ENCODE peak calls at places on chromosome 10, in ten cellular contexts. B is epithelial cell of esophagus, G is SK-N-SH, H is right atrium auricular region, O is lower lobe of right lung, A is fibroblast of pulmonary artery, S is BJ, T is cardiac fibroblast, V is bronchial epithelial cell, K is IMR-90. I is an unnamed sample.

GRCh38 chr10:92573091-92573797 is 649 bp downstream of the IDE start:
- DNase-seq in B (peak), G (peak), H (no peak), O (no peak), A (peak), S (no peak), T (peak), V (peak), K (peak), I (no peak)

GRCh38 chr10:120606051-120606764 is 149.2 kb downstream of the PLPP4 start:
- DNase-seq in B (no peak), G (no peak), H (no peak), O (no peak), A (no peak), S (no peak), T (no peak), V (no peak), K (no peak), I (no peak)

GRCh38 chr10:73424478-73424877 is 8.9 kb downstream of the MSS51 start:
- DNase-seq in B (peak), G (peak), H (no peak), O (no peak), A (no peak), S (no peak), T (no peak), V (peak), K (no peak), I (no peak)

GRCh38 chr10:102615361-102615760 is 28.9 kb upstream of the TRIM8 start:
- DNase-seq in B (no peak), G (peak), H (no peak), O (peak), A (no peak), S (no peak), T (no peak), V (no peak), K (no peak), I (no peak)

GRCh38 chr10:75023074-75023473 is 88.4 kb upstream of the SAMD8 start:
- DNase-seq in B (no peak), G (no peak), H (no peak), O (no peak), A (no peak), S (no peak), T (no peak), V (no peak), K (no peak), I (no peak)

GRCh38 chr10:14355750-14356149 is 25.0 kb upstream of the FRMD4A start:
- DNase-seq in B (no peak), G (no peak), H (no peak), O (no peak), A (no peak), S (no peak), T (no peak), V (no peak), K (no peak), I (no peak)

GRCh38 chr10:95472304-95473088 is 88.7 kb downstream of the SORBS1 start:
- DNase-seq in B (no peak), G (no peak), H (no peak), O (no peak), A (no peak), S (no peak), T (no peak), V (no peak), K (no peak), I (no peak)

GRCh38 chr10:78703581-78703980 is 365.2 kb upstream of the ZMIZ1 start:
- DNase-seq in B (no peak), G (peak), H (no peak), O (no peak), A (peak), S (peak), T (peak), V (no peak), K (peak), I (no peak)

GRCh38 chr10:107031981-107032699 is 132.4 kb downstream of the SORCS1 start:
- DNase-seq in B (no peak), G (peak), H (no peak), O (no peak), A (no peak), S (no peak), T (no peak), V (peak), K (no peak), I (peak)

GRCh38 chr10:133166828-133167692 is 7.0 kb downstream of the KNDC1 start:
- DNase-seq in B (no peak), G (no peak), H (no peak), O (peak), A (no peak), S (no peak), T (no peak), V (no peak), K (no peak), I (no peak)

GRCh38 chr10:78774614-78774998 is 294.2 kb upstream of the ZMIZ1 start:
- DNase-seq in B (peak), G (no peak), H (no peak), O (no peak), A (no peak), S (no peak), T (peak), V (peak), K (no peak), I (no peak)

GRCh38 chr10:78756604-78757442 is 311.9 kb upstream of the ZMIZ1 start:
- DNase-seq in B (peak), G (no peak), H (peak), O (peak), A (peak), S (peak), T (peak), V (peak), K (peak), I (peak)

GRCh38 chr10:22491480-22491879 is 146.2 kb downstream of the SPAG6 start:
- DNase-seq in B (no peak), G (no peak), H (no peak), O (no peak), A (no peak), S (no peak), T (no peak), V (no peak), K (no peak), I (no peak)

GRCh38 chr10:88254091-88254490 is 329.0 kb downstream of the RNLS start:
- DNase-seq in B (peak), G (no peak), H (no peak), O (no peak), A (peak), S (peak), T (peak), V (peak), K (peak), I (peak)

GRCh38 chr10:73785221-73785720 is at the start of gene ZSWIM8:
- DNase-seq in B (peak), G (peak), H (peak), O (peak), A (peak), S (peak), T (peak), V (peak), K (peak), I (peak)

GRCh38 chr10:29446327-29446726 is 157.5 kb downstream of the LYZL1 start:
- DNase-seq in B (no peak), G (no peak), H (no peak), O (no peak), A (peak), S (no peak), T (peak), V (no peak), K (peak), I (no peak)

GRCh38 chr10:131905603-131906268 is 4.9 kb downstream of the PPP2R2D start:
- DNase-seq in B (no peak), G (no peak), H (no peak), O (no peak), A (no peak), S (no peak), T (no peak), V (no peak), K (no peak), I (no peak)

GRCh38 chr10:78582540-78582939 is 486.2 kb upstream of the ZMIZ1 start:
- DNase-seq in B (no peak), G (no peak), H (no peak), O (no peak), A (no peak), S (no peak), T (no peak), V (no peak), K (no peak), I (no peak)

GRCh38 chr10:113544392-113544791 is 8.5 kb upstream of the HABP2 start:
- DNase-seq in B (no peak), G (no peak), H (no peak), O (no peak), A (no peak), S (no peak), T (no peak), V (no peak), K (no peak), I (no peak)

GRCh38 chr10:59694936-59695335 is 14.7 kb downstream of the SLC16A9 start:
- DNase-seq in B (no peak), G (no peak), H (no peak), O (no peak), A (no peak), S (no peak), T (no peak), V (no peak), K (no peak), I (no peak)

GRCh38 chr10:82953909-82954308 is 1078.9 kb downstream of the NRG3 start:
- DNase-seq in B (no peak), G (no peak), H (no peak), O (no peak), A (no peak), S (no peak), T (no peak), V (no peak), K (no peak), I (no peak)

GRCh38 chr10:43206391-43207235 is 60.3 kb downstream of the RASGEF1A start:
- DNase-seq in B (no peak), G (peak), H (no peak), O (peak), A (no peak), S (no peak), T (no peak), V (no peak), K (no peak), I (no peak)

GRCh38 chr10:47207894-47208469 is 92.0 kb upstream of the GDF10 start:
- DNase-seq in B (no peak), G (no peak), H (peak), O (no peak), A (no peak), S (no peak), T (no peak), V (no peak), K (no peak), I (no peak)

GRCh38 chr10:102449321-102450123 is 1.8 kb downstream of the C10orf95 start:
- DNase-seq in B (peak), G (peak), H (no peak), O (peak), A (peak), S (no peak), T (peak), V (peak), K (no peak), I (peak)

GRCh38 chr10:70889291-70889690 is 926 bp upstream of the PCBD1 start:
- DNase-seq in B (no peak), G (no peak), H (no peak), O (no peak), A (no peak), S (no peak), T (no peak), V (no peak), K (no peak), I (no peak)

GRCh38 chr10:62830577-62831122 is 14.5 kb upstream of the EGR2 start:
- DNase-seq in B (no peak), G (no peak), H (no peak), O (no peak), A (no peak), S (no peak), T (no peak), V (no peak), K (no peak), I (no peak)

GRCh38 chr10:30256084-30256483 is 93.0 kb downstream of the MTPAP start:
- DNase-seq in B (no peak), G (no peak), H (no peak), O (no peak), A (no peak), S (no peak), T (no peak), V (no peak), K (no peak), I (no peak)

GRCh38 chr10:1155791-1156615 is 99.8 kb downstream of the WDR37 start:
- DNase-seq in B (no peak), G (peak), H (peak), O (no peak), A (no peak), S (no peak), T (no peak), V (no peak), K (no peak), I (no peak)

GRCh38 chr10:6136215-6137201 is 47.7 kb downstream of the RBM17 start:
- DNase-seq in B (peak), G (peak), H (no peak), O (no peak), A (peak), S (peak), T (peak), V (peak), K (peak), I (peak)

GRCh38 chr10:11724938-11725776 is 17.0 kb upstream of the ECHDC3 start:
- DNase-seq in B (peak), G (peak), H (no peak), O (no peak), A (peak), S (no peak), T (peak), V (peak), K (peak), I (peak)

GRCh38 chr10:21993360-21994001 is 10.0 kb downstream of the DNAJC1 start:
- DNase-seq in B (peak), G (no peak), H (no peak), O (no peak), A (peak), S (no peak), T (peak), V (no peak), K (peak), I (no peak)

GRCh38 chr10:78973901-78974408 is 94.8 kb upstream of the ZMIZ1 start:
- DNase-seq in B (no peak), G (no peak), H (peak), O (peak), A (peak), S (no peak), T (peak), V (peak), K (peak), I (peak)

GRCh38 chr10:133262696-133263095 is 14.0 kb downstream of the ADAM8 start:
- DNase-seq in B (peak), G (no peak), H (no peak), O (no peak), A (no peak), S (no peak), T (no peak), V (no peak), K (no peak), I (no peak)

GRCh38 chr10:124560377-124560776 is 98.8 kb downstream of the LHPP start:
- DNase-seq in B (peak), G (no peak), H (peak), O (peak), A (peak), S (peak), T (peak), V (no peak), K (peak), I (peak)

GRCh38 chr10:72509206-72509799 is 116.6 kb downstream of the MICU1 start:
- DNase-seq in B (peak), G (no peak), H (no peak), O (no peak), A (no peak), S (no peak), T (no peak), V (no peak), K (peak), I (no peak)

GRCh38 chr10:122877264-122877663 is 2.1 kb downstream of the FAM24B start:
- DNase-seq in B (peak), G (no peak), H (no peak), O (no peak), A (no peak), S (no peak), T (no peak), V (peak), K (no peak), I (no peak)

GRCh38 chr10:122878799-122879338 is 512 bp downstream of the FAM24B start:
- DNase-seq in B (peak), G (peak), H (no peak), O (no peak), A (peak), S (no peak), T (peak), V (peak), K (no peak), I (no peak)

GRCh38 chr10:122879339-122880273 is at the start of gene FAM24B:
- DNase-seq in B (peak), G (peak), H (peak), O (peak), A (peak), S (peak), T (peak), V (peak), K (peak), I (peak)

GRCh38 chr10:122876493-122876855 is 2.9 kb downstream of the FAM24B start:
- DNase-seq in B (no peak), G (no peak), H (no peak), O (no peak), A (no peak), S (no peak), T (no peak), V (no peak), K (no peak), I (no peak)

GRCh38 chr10:122875843-122876492 is 3.4 kb downstream of the FAM24B start:
- DNase-seq in B (peak), G (no peak), H (no peak), O (no peak), A (no peak), S (no peak), T (no peak), V (no peak), K (no peak), I (no peak)
- H3K4me3 ChIP-seq in B (no peak), G (no peak), H (no peak), O (no peak), A (no peak), S (no peak), T (no peak), V (no peak), K (no peak), I (no peak)

GRCh38 chr10:44723082-44723481 is 188.1 kb upstream of the TMEM72 start:
- DNase-seq in B (no peak), G (no peak), H (no peak), O (no peak), A (no peak), S (no peak), T (no peak), V (no peak), K (no peak), I (no peak)
- TF ChIP-seq CTCF in B (no peak), G (no peak), H (no peak), O (no peak), A (no peak), S (no peak), T (no peak), V (no peak), K (no peak), I (no peak)

GRCh38 chr10:4535531-4535930 is 290.5 kb upstream of the AKR1E2 start:
- DNase-seq in B (no peak), G (no peak), H (no peak), O (no peak), A (no peak), S (no peak), T (no peak), V (no peak), K (no peak), I (no peak)
- H3K4me3 ChIP-seq in B (no peak), G (no peak), H (no peak), O (no peak), A (no peak), S (no peak), T (no peak), V (no peak), K (no peak), I (no peak)

GRCh38 chr10:104059364-104059763 is 26.3 kb downstream of the COL17A1 start:
- DNase-seq in B (no peak), G (no peak), H (no peak), O (no peak), A (no peak), S (no peak), T (no peak), V (no peak), K (no peak), I (no peak)

GRCh38 chr10:104057717-104058116 is 28.0 kb downstream of the COL17A1 start:
- DNase-seq in B (no peak), G (no peak), H (no peak), O (no peak), A (no peak), S (no peak), T (no peak), V (no peak), K (no peak), I (no peak)

GRCh38 chr10:104054430-104054829 is 31.2 kb downstream of the COL17A1 start:
- DNase-seq in B (peak), G (no peak), H (no peak), O (no peak), A (peak), S (peak), T (peak), V (peak), K (peak), I (no peak)

GRCh38 chr10:104052351-104052885 is 33.3 kb downstream of the COL17A1 start:
- DNase-seq in B (no peak), G (no peak), H (no peak), O (no peak), A (peak), S (no peak), T (peak), V (no peak), K (no peak), I (no peak)

GRCh38 chr10:104056619-104057273 is 28.9 kb downstream of the COL17A1 start:
- DNase-seq in B (no peak), G (no peak), H (no peak), O (no peak), A (no peak), S (no peak), T (no peak), V (no peak), K (no peak), I (no peak)
- TF ChIP-seq CTCF in B (peak), G (no peak), H (no peak), O (no peak), A (no peak), S (no peak), T (no peak), V (no peak), K (no peak), I (no peak)

GRCh38 chr10:68831961-68832455 is 4.7 kb downstream of the STOX1 start:
- DNase-seq in B (peak), G (no peak), H (no peak), O (no peak), A (no peak), S (no peak), T (no peak), V (no peak), K (no peak), I (no peak)

GRCh38 chr10:68828833-68829232 is 1.5 kb downstream of the STOX1 start:
- DNase-seq in B (no peak), G (no peak), H (no peak), O (no peak), A (no peak), S (no peak), T (no peak), V (no peak), K (no peak), I (no peak)

GRCh38 chr10:68829952-68830351 is 2.6 kb downstream of the STOX1 start:
- DNase-seq in B (no peak), G (no peak), H (no peak), O (no peak), A (no peak), S (no peak), T (no peak), V (no peak), K (no peak), I (no peak)

GRCh38 chr10:68829494-68829893 is 2.2 kb downstream of the STOX1 start:
- DNase-seq in B (no peak), G (no peak), H (no peak), O (no peak), A (no peak), S (no peak), T (no peak), V (no peak), K (no peak), I (no peak)

GRCh38 chr10:68826764-68827591 is at the start of gene STOX1:
- DNase-seq in B (peak), G (peak), H (no peak), O (peak), A (peak), S (peak), T (peak), V (peak), K (peak), I (peak)
- H3K4me3 ChIP-seq in B (peak), G (peak), H (peak), O (peak), A (peak), S (peak), T (peak), V (peak), K (peak), I (peak)

DNA sequence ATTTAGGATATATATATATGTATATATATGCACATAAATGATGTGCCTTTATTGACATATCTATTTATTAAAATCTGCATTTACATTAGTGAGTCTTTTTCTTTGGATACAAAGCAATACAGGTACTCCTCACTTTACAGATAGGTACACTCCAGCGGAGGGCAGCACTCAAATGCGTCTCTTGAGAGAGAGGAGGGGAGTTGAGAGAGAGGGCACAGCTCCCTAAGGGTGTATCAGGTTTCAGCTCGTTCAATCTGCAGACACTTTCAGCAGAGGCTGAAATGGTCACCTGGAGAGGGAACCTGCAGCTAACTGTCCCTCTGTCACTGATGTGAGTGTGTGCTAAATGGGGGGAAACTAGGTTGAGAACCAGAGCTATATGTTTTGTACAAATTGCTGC is 21.5 kb downstream of the C10orf53 start:
- DNase-seq in B (no peak), G (no peak), H (no peak), O (no peak), A (no peak), S (no peak), T (no peak), V (no peak), K (no peak), I (no peak)
- TF ChIP-seq CTCF in B (no peak), G (no peak), H (no peak), O (no peak), A (no peak), S (no peak), T (no peak), V (no peak), K (no peak), I (no peak)

GRCh38 chr10:117137911-117138642 is at the start of gene VAX1:
- DNase-seq in B (no peak), G (peak), H (no peak), O (no peak), A (no peak), S (no peak), T (no peak), V (no peak), K (no peak), I (no peak)
- H3K4me3 ChIP-seq in B (peak), G (peak), H (peak), O (peak), A (peak), S (peak), T (peak), V (peak), K (no peak), I (peak)